ENCODE peak calls at places on chromosomes 7 and 10, in eight cellular contexts. U is activated CD8-positive, alpha-beta T cell treated with anti-CD3 and anti-CD28 coated beads for 36 hours; L is WERI-Rb-1; N is fibroblast of mammary gland; J is LNCaP clone FGC; X is OCI-LY7; C is brain microvascular endothelial cell; D is A549. V is an unnamed sample.

GRCh38 chr7:138126928-138127327 is 50.7 kb downstream of the AKR1D1 start:
- DNase-seq in D (no peak), C (no peak), U (no peak), N (no peak), J (no peak), X (no peak), L (no peak), V (no peak)

GRCh38 chr10:6033954-6034353 is 28.2 kb downstream of the IL2RA start:
- DNase-seq in N (peak; percentile 61), D (no peak), U (peak; percentile 3), C (no peak), X (no peak), J (no peak), L (no peak), V (no peak)

GRCh38 chr10:77070892-77071595 is 566.6 kb downstream of the KCNMA1 start:
- DNase-seq in N (no peak), C (no peak), X (no peak), J (no peak), U (no peak), L (no peak), D (no peak), V (no peak)

GRCh38 chr7:40175725-40176510 is 41.1 kb downstream of the SUGCT start:
- DNase-seq in J (no peak), D (no peak), N (peak; percentile 58), C (peak; percentile 32), L (no peak), U (no peak), X (no peak), V (no peak)

GRCh38 chr7:150385240-150385830 is 6.2 kb downstream of the ZNF775 start:
- DNase-seq in D (no peak), J (no peak), L (peak; percentile 65), C (no peak), N (no peak), X (no peak), U (no peak), V (no peak)

GRCh38 chr7:95404316-95404715 is 8.1 kb upstream of the PON3 start:
- DNase-seq in U (no peak), L (peak; percentile 15), J (no peak), C (no peak), N (peak; percentile 36), X (no peak), D (no peak), V (no peak)

GRCh38 chr10:75765705-75766104 is 334.3 kb downstream of the LRMDA start:
- DNase-seq in N (no peak), J (no peak), X (no peak), L (no peak), D (no peak), C (no peak), U (no peak), V (no peak)

GRCh38 chr7:66859794-66860645 is 61.0 kb upstream of the TMEM248 start:
- DNase-seq in U (peak; percentile 74), J (peak; percentile 63), D (no peak), X (no peak), L (no peak), N (no peak), C (no peak), V (no peak)

GRCh38 chr7:68943786-68944185 is 654.5 kb upstream of the AUTS2 start:
- DNase-seq in D (no peak), U (no peak), X (no peak), C (no peak), J (no peak), L (no peak), N (no peak), V (no peak)

GRCh38 chr7:128091106-128091505 is 59.9 kb upstream of the LRRC4 start:
- DNase-seq in U (no peak), C (no peak), D (no peak), X (no peak), N (peak; percentile 33), L (no peak), J (no peak), V (no peak)

GRCh38 chr7:73865738-73866445 is 4.9 kb downstream of the TMEM270 start:
- DNase-seq in J (no peak), L (peak; percentile 54), X (peak; percentile 44), C (peak; percentile 59), U (peak; percentile 32), N (peak; percentile 60), D (peak; percentile 58), V (no peak)

GRCh38 chr10:63236113-63236935 is 103.2 kb downstream of the NRBF2 start:
- DNase-seq in N (peak; percentile 94), C (peak; percentile 77), D (peak; percentile 65), X (peak; percentile 47), L (no peak), J (peak; percentile 56), U (peak; percentile 29), V (no peak)

GRCh38 chr7:44434201-44434600 is 56.3 kb downstream of the NUDCD3 start:
- DNase-seq in J (no peak), X (no peak), L (no peak), N (no peak), D (no peak), C (no peak), U (no peak), V (no peak)

GRCh38 chr10:37467246-37467645 is 341.8 kb downstream of the ANKRD30A start:
- DNase-seq in N (no peak), X (no peak), U (no peak), D (no peak), J (no peak), C (no peak), L (no peak), V (no peak)

GRCh38 chr7:24540956-24541355 is 32.3 kb upstream of the PALS2 start:
- DNase-seq in X (no peak), D (no peak), J (no peak), N (no peak), C (no peak), U (no peak), L (no peak), V (no peak)

GRCh38 chr10:78754269-78755074 is 314.3 kb upstream of the ZMIZ1 start:
- DNase-seq in J (no peak), N (peak; percentile 36), X (no peak), C (peak; percentile 87), L (no peak), U (no peak), D (no peak), V (no peak)

GRCh38 chr7:86643478-86644281 is at the start of gene GRM3:
- DNase-seq in L (peak; percentile 30), J (no peak), D (peak; percentile 2), N (no peak), U (no peak), X (no peak), C (peak; percentile 0), V (no peak)

GRCh38 chr10:70758757-70759514 is 26.2 kb downstream of the TBATA start:
- DNase-seq in C (peak; percentile 69), D (peak; percentile 59), L (peak; percentile 75), N (peak; percentile 77), U (peak; percentile 82), X (peak; percentile 78), J (peak; percentile 32), V (peak; percentile 82)
- TF ChIP-seq CTCF in C (peak; percentile 88), D (peak; percentile 75), L (peak; percentile 77), N (peak; percentile 86), U (peak; percentile 84), X (peak; percentile 87), J (peak; percentile 83), V (peak; percentile 66)

DNA sequence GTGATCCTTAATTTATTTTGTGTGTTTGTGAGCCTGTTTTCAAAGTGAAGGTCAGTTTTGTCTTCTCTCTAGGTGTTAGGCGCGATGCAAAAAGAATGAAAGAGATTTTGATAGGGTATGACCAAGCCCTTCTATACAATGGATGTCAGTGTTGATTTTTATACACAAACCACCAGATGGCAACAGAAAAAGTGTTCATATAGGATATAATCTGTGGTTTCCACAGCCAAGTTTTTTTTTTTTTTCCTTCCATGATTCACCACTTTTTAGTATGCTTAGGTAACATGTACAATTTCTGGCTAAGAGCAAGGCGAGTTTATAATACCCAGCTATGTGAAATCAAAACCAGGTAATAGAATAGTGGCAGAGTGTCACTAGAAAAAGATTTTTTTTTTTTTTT is 8.1 kb downstream of the SDK1 start:
- DNase-seq in C (no peak), D (no peak), X (no peak), J (no peak), L (no peak), U (no peak), N (peak; percentile 20), V (no peak)
- TF ChIP-seq CTCF in C (no peak), D (no peak), X (no peak), J (peak; percentile 14), L (no peak), U (peak; percentile 22), N (no peak), V (no peak)

GRCh38 chr7:140982508-140982907 is 32.2 kb downstream of the MRPS33 start:
- DNase-seq in X (no peak), N (no peak), L (no peak), U (no peak), J (no peak), C (no peak), D (no peak), V (no peak)

GRCh38 chr7:140989068-140989467 is 25.7 kb downstream of the MRPS33 start:
- DNase-seq in C (no peak), X (no peak), J (no peak), N (no peak), D (no peak), L (no peak), U (no peak), V (no peak)

GRCh38 chr7:140983802-140984201 is 30.9 kb downstream of the MRPS33 start:
- DNase-seq in N (peak; percentile 39), X (peak; percentile 20), U (peak; percentile 20), D (no peak), L (no peak), C (no peak), J (no peak), V (no peak)
- TF ChIP-seq CTCF in N (peak; percentile 36), X (peak; percentile 72), U (peak; percentile 79), D (peak; percentile 31), L (no peak), C (peak; percentile 16), J (peak; percentile 60), V (no peak)

GRCh38 chr10:100569687-100570517 is 34.2 kb downstream of the HIF1AN start:
- DNase-seq in N (no peak), C (no peak), D (no peak), U (peak; percentile 35), L (peak; percentile 61), J (no peak), X (peak; percentile 10), V (no peak)
- TF ChIP-seq CTCF in N (no peak), C (peak; percentile 4), D (no peak), U (no peak), L (peak; percentile 57), J (no peak), X (peak; percentile 61), V (no peak)

GRCh38 chr10:86349940-86350630 is 16.5 kb downstream of the GRID1 start:
- DNase-seq in D (no peak), N (no peak), X (no peak), J (no peak), L (no peak), C (no peak), U (no peak), V (no peak)

GRCh38 chr10:86350897-86351296 is 15.7 kb downstream of the GRID1 start:
- DNase-seq in U (no peak), N (no peak), L (no peak), D (no peak), C (no peak), J (no peak), X (no peak), V (no peak)

GRCh38 chr10:86348321-86349210 is 18.0 kb downstream of the GRID1 start:
- DNase-seq in J (no peak), C (no peak), L (peak; percentile 77), D (no peak), N (no peak), U (no peak), X (no peak), V (no peak)

GRCh38 chr10:86347856-86348255 is 18.7 kb downstream of the GRID1 start:
- DNase-seq in D (no peak), L (no peak), X (no peak), N (no peak), J (no peak), C (no peak), U (no peak), V (no peak)

GRCh38 chr10:86349474-86349873 is 17.1 kb downstream of the GRID1 start:
- DNase-seq in U (peak; percentile 16), N (no peak), L (peak; percentile 79), X (peak; percentile 78), J (no peak), D (peak; percentile 52), C (no peak), V (no peak)
- TF ChIP-seq CTCF in U (no peak), N (peak; percentile 22), L (peak; percentile 99), X (peak; percentile 90), J (no peak), D (peak; percentile 25), C (peak; percentile 73), V (no peak)

V was measured in right atrium auricular region.